ENCODE peak calls at places on chromosomes 2 and 18, in eight cellular contexts. M, C, R, P, G, K, J and L are unnamed samples. For H3K4me1, the result is how much of the 10 kb centered on the place peaks cover.

GRCh38 chr2:38702413-38702812 is 36.5 kb downstream of the GALM start:
- DNase-seq in C (no peak), R (no peak), M (no peak), P (no peak), J (no peak), K (no peak), G (no peak), L (no peak)

GRCh38 chr2:160976797-160977196 is 183.4 kb upstream of the TANK start:
- DNase-seq in R (no peak), P (no peak), M (no peak), G (no peak), J (no peak), K (no peak), C (no peak), L (no peak)

GRCh38 chr2:241924069-241924908 is 54.8 kb downstream of the RTP5 start:
- DNase-seq in K (no peak), M (no peak), P (no peak), C (no peak), G (no peak), R (no peak), J (no peak), L (no peak)

GRCh38 chr18:35141567-35142269 is 99.1 kb upstream of the ZNF397 start:
- DNase-seq in R (no peak), C (no peak), P (no peak), K (no peak), J (no peak), G (no peak), M (no peak), L (no peak)

GRCh38 chr2:39696838-39697237 is 31.1 kb downstream of the TMEM178A start:
- DNase-seq in P (no peak), J (peak), M (no peak), G (no peak), C (no peak), R (no peak), K (no peak), L (no peak)

GRCh38 chr2:71333619-71334018 is 2.0 kb downstream of the ZNF638 start:
- DNase-seq in P (no peak), J (no peak), R (no peak), G (no peak), M (no peak), K (no peak), C (no peak), L (no peak)

GRCh38 chr2:233349005-233349998 is 5.0 kb upstream of the DGKD start:
- DNase-seq in G (no peak), R (no peak), K (no peak), C (no peak), J (peak), M (no peak), P (peak), L (no peak)

GRCh38 chr2:183229386-183229785 is 105.1 kb downstream of the NUP35 start:
- DNase-seq in G (no peak), P (no peak), K (no peak), C (no peak), R (no peak), M (no peak), J (no peak), L (no peak)

GRCh38 chr2:134675294-134675693 is 43.5 kb downstream of the TMEM163 start:
- DNase-seq in C (no peak), K (no peak), J (no peak), M (no peak), P (no peak), R (no peak), G (no peak), L (no peak)

GRCh38 chr2:161995553-161996016 is 78.4 kb downstream of the DPP4 start:
- DNase-seq in R (no peak), M (no peak), K (no peak), G (no peak), C (no peak), P (no peak), J (peak), L (no peak)

GRCh38 chr2:241009191-241009590 is 10.8 kb downstream of the SNED1 start:
- DNase-seq in K (no peak), G (no peak), M (no peak), R (peak), C (no peak), P (no peak), J (no peak), L (no peak)

GRCh38 chr2:58731488-58731869 is 490.4 kb upstream of the FANCL start:
- DNase-seq in G (no peak), J (no peak), M (no peak), R (no peak), C (no peak), P (no peak), K (no peak), L (no peak)

GRCh38 chr18:54613174-54613573 is 22.1 kb downstream of the DYNAP start:
- DNase-seq in K (no peak), G (no peak), M (no peak), R (no peak), J (no peak), C (no peak), P (no peak), L (no peak)

DNA sequence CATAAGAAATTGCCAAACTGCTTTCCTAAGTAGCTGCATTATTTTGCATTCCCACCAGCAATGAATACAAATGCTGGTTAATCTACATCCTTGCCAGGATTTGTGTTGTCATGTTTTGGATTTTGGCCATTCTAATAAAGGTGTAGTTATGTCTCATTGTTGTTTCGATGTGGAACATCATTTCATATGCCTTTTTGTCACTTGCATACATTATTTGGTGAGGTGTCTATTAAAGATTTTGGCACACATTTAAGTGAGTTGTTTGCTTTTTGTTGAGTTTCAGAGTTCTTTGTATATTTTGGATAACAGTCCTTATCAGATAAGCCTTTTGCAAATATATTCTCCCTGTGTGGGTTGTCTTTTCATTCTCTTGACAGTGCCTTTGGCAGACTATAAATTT is 299.2 kb upstream of the TFPI start:
- DNase-seq in K (no peak), C (no peak), R (no peak), P (no peak), J (no peak), M (no peak), G (no peak), L (no peak)
- TF ChIP-seq POLR2AphosphoS5 in K (no peak), C (no peak), R (no peak), P (no peak), J (no peak), M (no peak), G (no peak), L (no peak)

DNA sequence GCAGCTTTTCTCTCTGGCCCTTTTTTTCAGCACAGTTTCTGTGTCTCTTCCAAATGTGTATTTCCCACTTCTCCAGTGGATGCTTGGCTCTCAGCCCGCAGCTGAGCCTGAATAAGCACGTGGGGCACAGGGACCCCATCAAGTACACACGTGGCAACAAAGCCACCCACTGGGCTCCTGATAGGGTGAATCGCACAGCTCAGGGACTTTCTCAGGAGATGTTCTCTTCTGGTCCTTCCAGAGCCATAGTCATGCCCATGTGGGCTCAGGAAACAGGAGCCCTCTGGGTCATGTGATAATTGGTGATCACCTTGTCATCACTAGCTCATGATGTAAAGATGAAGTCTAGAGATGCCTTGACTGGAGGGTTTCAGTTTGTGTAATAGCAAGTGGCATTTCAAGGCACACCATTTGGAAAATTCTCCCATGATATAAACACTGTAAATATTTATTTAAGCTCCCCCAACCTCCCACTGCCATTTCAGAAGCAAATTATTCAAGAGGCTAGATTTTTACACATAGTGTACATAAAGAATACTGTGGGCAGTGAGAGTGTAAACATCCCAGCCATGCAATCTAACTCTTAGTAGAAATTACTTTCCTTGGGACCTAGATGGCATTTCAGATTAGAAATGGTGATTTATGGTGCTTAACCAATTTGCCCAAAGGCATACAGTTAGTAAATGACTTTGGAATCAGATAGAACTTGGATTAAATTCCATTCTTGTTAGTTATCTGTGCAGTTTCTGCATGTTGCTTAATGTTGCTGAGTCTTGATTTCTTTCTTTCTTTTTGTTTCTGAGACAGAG is 597.5 kb downstream of the SLC4A3 start:
- DNase-seq in K (no peak), J (no peak), C (no peak), G (no peak), R (no peak), M (no peak), P (no peak), L (no peak)
- H3K4me1 ChIP-seq in K (under half), J (under half), C (under half), G (under half), R (under half), M (under half), P (under half), L (under half)

GRCh38 chr2:45568935-45569334 is 42.1 kb downstream of the SRBD1 start:
- DNase-seq in M (no peak), G (no peak), R (no peak), P (no peak), K (no peak), C (no peak), J (no peak), L (no peak)

GRCh38 chr2:45567974-45568789 is 42.9 kb downstream of the SRBD1 start:
- DNase-seq in K (no peak), P (no peak), M (no peak), R (no peak), J (no peak), G (no peak), C (no peak), L (no peak)

GRCh38 chr2:45570671-45571334 is 40.3 kb downstream of the SRBD1 start:
- DNase-seq in C (no peak), J (peak), R (no peak), M (no peak), P (no peak), K (no peak), G (peak), L (no peak)

GRCh38 chr2:45571940-45572339 is 39.1 kb downstream of the SRBD1 start:
- DNase-seq in M (no peak), J (no peak), C (no peak), K (no peak), P (no peak), G (no peak), R (no peak), L (no peak)

DNA sequence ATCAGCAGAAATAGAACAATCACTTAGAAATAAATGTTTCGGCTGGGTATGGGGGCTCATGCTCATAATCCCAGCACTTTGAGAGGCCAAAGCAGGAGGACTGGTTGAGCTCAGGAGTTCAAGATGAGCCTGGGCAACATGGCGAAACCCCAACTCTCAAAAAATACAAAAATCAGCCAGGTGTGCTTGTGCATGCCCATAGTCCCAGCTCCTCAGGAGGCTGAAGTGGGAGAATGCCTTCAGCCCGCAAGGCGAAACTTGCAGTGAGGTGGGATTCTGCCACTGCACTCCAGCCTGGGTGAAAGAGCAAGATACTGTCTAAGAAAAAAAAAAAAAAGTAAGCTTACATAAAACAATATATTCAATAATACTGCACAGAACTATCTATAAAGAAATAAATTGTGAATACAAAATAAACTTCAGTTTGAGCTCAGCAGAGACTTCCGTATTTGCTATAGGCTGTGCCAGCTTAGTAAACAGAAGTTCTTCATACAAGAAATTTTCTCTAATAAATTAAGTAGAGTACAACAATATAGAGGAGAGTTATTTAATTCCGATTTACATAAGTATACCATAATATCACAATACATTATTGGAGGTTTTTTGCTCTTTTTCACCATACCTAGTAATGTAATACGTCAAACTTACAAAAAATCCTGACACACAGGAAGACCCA is 43.6 kb downstream of the SRBD1 start:
- DNase-seq in R (no peak), G (no peak), J (no peak), C (no peak), P (no peak), M (no peak), K (no peak), L (no peak)
- H3K4me3 ChIP-seq in R (no peak), G (no peak), J (no peak), C (peak), P (peak), M (no peak), K (no peak), L (peak)

GRCh38 chr18:79259218-79259617 is 136.5 kb upstream of the NFATC1 start:
- DNase-seq in P (no peak), C (no peak), G (no peak), R (no peak), J (no peak), M (no peak), K (no peak), L (no peak)
- TF ChIP-seq POLR2AphosphoS5 in P (no peak), C (no peak), G (no peak), R (no peak), J (no peak), M (no peak), K (no peak), L (no peak)